ENCODE peak calls at places on chromosomes 13 and 19, in four cellular contexts. B is GM12878, M is K562, U is HL-60. W is an unnamed sample.

GRCh38 chr13:42553098-42554046 is 20.6 kb upstream of the TNFSF11 start:
- DNase-seq in B (no peak), U (no peak), M (no peak), W (no peak)

GRCh38 chr19:56633021-56633420 is 9.9 kb upstream of the SMIM17 start:
- DNase-seq in U (no peak), M (no peak), B (no peak), W (no peak)

GRCh38 chr13:33509642-33510229 is 224.2 kb upstream of the STARD13 start:
- DNase-seq in U (peak; percentile 69), B (no peak), M (no peak), W (no peak)

GRCh38 chr19:397941-398706 is 10.8 kb downstream of the C2CD4C start:
- DNase-seq in U (no peak), M (no peak), B (no peak), W (no peak)

GRCh38 chr19:7980168-7980567 is 25.3 kb downstream of the ELAVL1 start:
- DNase-seq in U (no peak), M (no peak), B (no peak), W (no peak)

GRCh38 chr19:10112895-10113591 is 1.6 kb downstream of the P2RY11 start:
- DNase-seq in U (peak; percentile 81), M (peak; percentile 61), B (no peak), W (peak; percentile 56)

GRCh38 chr13:59771272-59771671 is 392.5 kb downstream of the DIAPH3 start:
- DNase-seq in B (no peak), U (no peak), M (no peak), W (no peak)

GRCh38 chr13:98476538-98476966 is 100.4 kb downstream of the STK24 start:
- DNase-seq in U (peak; percentile 93), M (peak; percentile 74), B (peak; percentile 90), W (peak; percentile 89)

GRCh38 chr19:54662730-54663129 is at the start of gene LILRB4:
- DNase-seq in M (peak; percentile 16), B (no peak), U (no peak), W (peak; percentile 56)

GRCh38 chr13:94063096-94063495 is 416.4 kb downstream of the DCT start:
- DNase-seq in U (no peak), B (no peak), M (no peak), W (no peak)

GRCh38 chr19:49646586-49646985 is 4.6 kb downstream of the SCAF1 start:
- DNase-seq in B (no peak), U (no peak), M (no peak), W (no peak)

GRCh38 chr19:15644066-15644741 is 3.5 kb downstream of the CYP4F3 start:
- DNase-seq in M (no peak), U (no peak), B (no peak), W (no peak)
- TF ChIP-seq SPI1 in M (no peak), U (no peak), B (no peak), W (no peak)

GRCh38 chr19:58558623-58559274 is 338 bp upstream of the UBE2M start:
- DNase-seq in B (peak; percentile 95), U (peak; percentile 99), M (peak; percentile 92), W (peak; percentile 88)
- TF ChIP-seq SPI1 in B (no peak), U (peak; percentile 21), M (no peak), W (peak; percentile 1)

GRCh38 chr13:26999499-26999898 is 172.1 kb downstream of the USP12 start:
- DNase-seq in M (no peak), B (no peak), U (no peak), W (no peak)

GRCh38 chr13:27000686-27001085 is 170.9 kb downstream of the USP12 start:
- DNase-seq in M (no peak), B (no peak), U (no peak), W (no peak)

GRCh38 chr13:27004389-27004788 is 167.2 kb downstream of the USP12 start:
- DNase-seq in M (no peak), B (no peak), U (no peak), W (no peak)

GRCh38 chr13:27004866-27005265 is 166.7 kb downstream of the USP12 start:
- DNase-seq in M (no peak), U (no peak), B (no peak), W (no peak)

GRCh38 chr13:27001705-27002104 is 169.9 kb downstream of the USP12 start:
- DNase-seq in M (no peak), U (no peak), B (no peak), W (no peak)
- TF ChIP-seq SPI1 in M (no peak), U (no peak), B (no peak), W (no peak)

GRCh38 chr19:4504874-4505569 is 13.3 kb downstream of the PLIN4 start:
- DNase-seq in M (no peak), U (peak; percentile 64), B (no peak), W (no peak)

GRCh38 chr19:4507150-4507452 is 11.2 kb downstream of the PLIN4 start:
- DNase-seq in M (no peak), B (no peak), U (no peak), W (no peak)

GRCh38 chr19:4507804-4508203 is 10.5 kb downstream of the PLIN4 start:
- DNase-seq in M (no peak), B (no peak), U (no peak), W (no peak)

GRCh38 chr19:4505570-4506448 is 12.5 kb downstream of the PLIN4 start:
- DNase-seq in M (no peak), U (no peak), B (no peak), W (no peak)

DNA sequence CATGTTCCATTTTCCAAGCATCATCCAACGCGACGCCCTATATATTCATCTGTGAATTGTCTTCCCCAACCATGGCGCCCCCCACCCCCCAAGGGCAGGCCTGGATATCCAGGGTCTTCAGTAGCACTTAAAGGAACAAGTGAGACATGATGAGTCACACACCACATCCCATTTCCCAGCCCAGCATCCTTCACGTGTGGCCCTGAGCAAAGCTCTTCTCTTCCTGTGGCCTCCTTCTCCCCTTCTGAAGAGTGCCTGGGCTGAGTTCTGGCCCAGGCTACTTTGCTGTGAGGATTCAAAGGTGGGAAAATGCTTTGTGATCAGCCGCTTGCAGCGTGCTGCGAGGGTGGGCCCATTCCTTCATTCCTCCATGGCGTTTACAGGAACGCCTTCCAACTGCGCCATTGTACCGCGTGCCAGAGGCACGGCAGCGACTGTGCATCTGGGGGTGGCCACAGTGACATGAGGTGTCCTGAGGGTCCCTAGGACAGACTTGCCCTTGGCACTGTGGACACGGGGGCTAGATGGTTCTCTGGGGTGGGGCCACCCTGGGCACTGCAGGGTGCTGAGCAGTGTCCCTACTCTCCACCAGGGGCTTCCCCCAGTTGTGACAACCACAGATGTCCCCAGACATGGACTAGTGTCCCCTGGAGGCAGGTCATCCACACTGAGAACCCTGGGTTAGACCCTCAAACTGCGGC is 11.7 kb downstream of the PLIN4 start:
- DNase-seq in B (no peak), M (no peak), U (peak; percentile 36), W (no peak)
- TF ChIP-seq SPI1 in B (no peak), M (no peak), U (no peak), W (no peak)

DNA sequence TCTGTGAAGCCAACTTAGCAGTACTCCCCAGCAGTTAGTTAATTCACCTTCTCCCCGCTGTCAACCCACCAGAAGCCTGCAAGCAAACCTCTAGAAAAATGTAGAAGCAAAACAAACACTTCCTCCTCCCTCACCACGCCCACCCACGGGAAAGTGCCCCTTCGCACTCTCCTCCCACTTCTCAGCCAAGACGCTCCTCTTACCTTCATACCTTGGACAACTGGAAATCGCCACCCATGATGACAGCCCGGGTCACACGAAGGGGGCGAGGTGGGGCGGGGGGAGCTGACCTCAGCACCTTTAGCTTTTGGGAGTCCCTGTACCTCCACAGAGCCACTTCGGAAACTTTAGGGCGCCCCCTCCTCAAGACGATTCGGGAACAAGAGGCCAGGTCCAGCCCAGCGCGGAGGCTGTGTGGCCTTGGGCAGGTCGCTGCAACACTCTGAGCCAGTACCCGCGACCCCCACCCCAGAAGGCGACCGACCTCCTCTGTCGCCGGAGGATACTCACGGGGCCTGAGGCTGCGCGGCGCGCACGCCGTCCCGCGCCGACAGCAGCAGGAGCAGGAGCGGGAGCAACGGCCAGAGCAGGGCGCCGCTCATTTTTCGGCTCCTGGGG is 460 bp downstream of the CPAMD8 start:
- DNase-seq in M (no peak), U (peak; percentile 38), B (no peak), W (no peak)
- TF ChIP-seq SPI1 in M (no peak), U (no peak), B (no peak), W (no peak)

W was measured in GM12891.